ENCODE peak calls at places on chromosomes 5 and 9, in four cellular contexts. V is K562, I is H1, W is HepG2. T is an unnamed sample.
A peak's percentile ranks its signal among the peaks of the same experiment; 100 is the strongest.

GRCh38 chr5:113678202-113678601 is 164.7 kb downstream of the YTHDC2 start:
- DNase-seq in V (no peak), W (no peak), I (no peak), T (no peak)

GRCh38 chr9:111959468-111959941 is 62.9 kb downstream of the UGCG start:
- DNase-seq in I (no peak), V (peak; percentile 63), W (peak; percentile 27), T (peak; percentile 73)

GRCh38 chr9:37926737-37927590 is 23.0 kb upstream of the SLC25A51 start:
- DNase-seq in W (no peak), I (no peak), V (no peak), T (no peak)

GRCh38 chr9:127253446-127253845 is 11.1 kb upstream of the GARNL3 start:
- DNase-seq in I (no peak), W (no peak), V (no peak), T (no peak)

GRCh38 chr5:24381861-24382460 is 262.8 kb downstream of the CDH10 start:
- DNase-seq in I (no peak), V (no peak), W (no peak), T (peak; percentile 15)

GRCh38 chr5:6644841-6645240 is 11.6 kb downstream of the SRD5A1 start:
- DNase-seq in W (no peak), I (no peak), V (no peak), T (no peak)

GRCh38 chr9:107688728-107689127 is 199.2 kb upstream of the KLF4 start:
- DNase-seq in W (no peak), V (no peak), I (no peak), T (no peak)

GRCh38 chr5:113047733-113048652 is 71.4 kb downstream of the DCP2 start:
- DNase-seq in I (no peak), W (no peak), V (peak; percentile 70), T (no peak)

GRCh38 chr9:93321220-93321610 is 130.3 kb upstream of the FAM120A start:
- DNase-seq in I (no peak), V (no peak), W (no peak), T (no peak)

GRCh38 chr5:162939962-162940361 is 497.4 kb upstream of the CCNG1 start:
- DNase-seq in W (no peak), V (no peak), I (no peak), T (no peak)

GRCh38 chr5:150511641-150512367 is 3.9 kb downstream of the NDST1 start:
- DNase-seq in V (peak; percentile 67), I (no peak), W (no peak), T (peak; percentile 75)

GRCh38 chr9:88303785-88304495 is 84.3 kb upstream of the SPIN1 start:
- DNase-seq in W (no peak), I (no peak), V (peak; percentile 12), T (no peak)

GRCh38 chr9:63817622-63818518 is 1467.1 kb downstream of the FOXD4L5 start:
- DNase-seq in V (no peak), I (no peak), W (peak; percentile 10), T (no peak)

GRCh38 chr5:121027636-121028035 is 563.5 kb downstream of the PRR16 start:
- DNase-seq in W (no peak), I (no peak), V (no peak), T (no peak)

GRCh38 chr5:44807269-44807668 is 1.5 kb upstream of the MRPS30 start:
- DNase-seq in I (no peak), V (peak; percentile 28), W (no peak), T (no peak)

GRCh38 chr9:130899051-130899748 is 2.6 kb upstream of the QRFP start:
- DNase-seq in W (no peak), I (no peak), V (no peak), T (no peak)

GRCh38 chr9:124658165-124659017 is 112.7 kb downstream of the NR6A1 start:
- DNase-seq in V (peak; percentile 88), I (no peak), W (peak; percentile 76), T (peak; percentile 97)

GRCh38 chr5:87885727-87886126 is 382.9 kb downstream of the TMEM161B start:
- DNase-seq in W (no peak), V (no peak), I (no peak), T (no peak)

GRCh38 chr9:114214181-114214580 is 58.8 kb downstream of the COL27A1 start:
- DNase-seq in V (no peak), W (no peak), I (no peak), T (no peak)

GRCh38 chr5:1824903-1825841 is 24.0 kb downstream of the NDUFS6 start:
- DNase-seq in W (no peak), V (no peak), I (no peak), T (no peak)

GRCh38 chr5:9830184-9830583 is 200.0 kb upstream of the TAS2R1 start:
- DNase-seq in I (no peak), V (no peak), W (no peak), T (no peak)

GRCh38 chr5:169746147-169746694 is 109.1 kb downstream of the DOCK2 start:
- DNase-seq in V (peak; percentile 92), W (no peak), I (no peak), T (no peak)
- TF ChIP-seq PHF8 in V (no peak), W (no peak), I (no peak), T (no peak)

DNA sequence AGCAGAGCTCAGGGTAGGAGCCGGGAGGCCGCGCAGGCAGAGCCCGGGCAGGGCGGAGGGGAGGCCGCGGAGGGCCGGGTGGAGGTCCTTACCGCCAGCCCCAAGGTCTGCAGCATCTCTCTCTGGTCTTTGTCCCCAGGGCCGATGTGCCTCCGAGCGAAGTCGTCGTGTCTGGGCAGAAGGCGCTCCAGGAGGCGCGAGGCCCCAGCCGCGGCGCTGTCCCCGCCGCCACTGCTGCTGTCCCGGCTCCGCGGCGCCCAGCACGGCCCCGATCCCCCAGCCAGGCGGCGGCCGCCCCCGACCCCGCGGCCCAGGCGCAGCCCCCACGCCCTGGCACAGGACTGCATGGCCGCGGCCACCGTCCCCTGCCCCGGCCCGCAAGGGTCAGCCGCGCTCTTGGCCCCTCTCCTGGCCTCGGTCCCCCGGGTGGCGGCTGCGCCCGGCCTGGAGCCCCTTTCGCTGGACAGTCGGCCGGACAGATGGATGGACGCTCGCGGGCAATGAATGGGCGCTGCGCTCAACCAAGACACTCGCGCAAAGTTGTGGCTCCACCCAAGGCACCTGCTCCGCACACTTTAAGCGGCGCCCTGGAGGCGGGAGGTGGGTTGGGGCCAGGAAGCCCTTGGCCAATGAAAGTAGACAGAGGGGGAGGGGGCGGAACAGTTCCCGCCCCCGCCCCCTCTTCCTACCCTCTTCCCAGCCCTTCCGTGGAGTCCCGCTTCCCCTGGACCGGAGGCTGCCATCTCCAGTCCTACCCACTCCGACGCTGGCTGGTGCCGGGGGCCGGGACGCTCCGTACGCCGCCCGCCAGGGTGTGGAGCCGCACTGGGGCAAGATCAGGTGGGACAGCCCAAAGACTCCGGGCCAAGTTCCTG is at the start of gene GLDC:
- DNase-seq in V (no peak), I (peak; percentile 78), W (peak; percentile 90), T (peak; percentile 97)
- TF ChIP-seq MAFK in V (no peak), I (no peak), W (no peak), T (no peak)

GRCh38 chr5:110401881-110402280 is 324.6 kb downstream of the TMEM232 start:
- DNase-seq in W (no peak), I (no peak), V (no peak), T (no peak)
- TF ChIP-seq PHF8 in W (no peak), I (no peak), V (no peak), T (no peak)

GRCh38 chr9:119157196-119157595 is 212.0 kb downstream of the BRINP1 start:
- DNase-seq in W (no peak), I (no peak), V (no peak), T (no peak)
- TF ChIP-seq MAFK in W (no peak), I (no peak), V (no peak), T (no peak)

GRCh38 chr5:132746592-132747063 is 598 bp upstream of the CCNI2 start:
- DNase-seq in V (no peak), I (no peak), W (no peak), T (no peak)
- TF ChIP-seq PHF8 in V (no peak), I (no peak), W (no peak), T (no peak)

DNA sequence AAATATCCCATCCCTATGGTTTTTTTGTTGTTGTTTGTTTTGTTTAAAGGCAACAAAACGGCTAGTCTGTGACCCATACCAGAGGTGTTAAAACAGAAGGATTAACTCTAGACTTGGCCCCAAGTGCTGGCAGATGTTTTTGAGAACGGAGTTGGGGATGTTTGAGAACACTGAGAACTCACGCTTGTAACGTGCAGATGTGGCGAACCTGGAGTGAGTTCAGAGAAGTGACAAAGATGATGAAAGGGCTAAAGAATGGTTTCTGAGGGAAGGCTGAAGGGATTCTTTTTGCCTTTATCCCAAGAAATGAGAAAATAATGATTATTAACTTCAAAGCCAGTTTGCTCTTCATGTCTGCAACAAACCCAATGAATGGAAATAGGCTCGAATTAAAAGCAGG is 286.4 kb downstream of the ZNF608 start:
- DNase-seq in I (no peak), W (no peak), V (no peak), T (no peak)
- TF ChIP-seq MAFK in I (no peak), W (no peak), V (no peak), T (no peak)

GRCh38 chr5:119400248-119400647 is 44.4 kb downstream of the TNFAIP8 start:
- DNase-seq in I (no peak), V (peak; percentile 53), W (no peak), T (no peak)
- TF ChIP-seq PHF8 in I (no peak), V (no peak), W (no peak), T (no peak)

GRCh38 chr5:158039441-158039840 is 180.5 kb upstream of the CLINT1 start:
- DNase-seq in I (no peak), W (no peak), V (no peak), T (no peak)

GRCh38 chr5:158045696-158046095 is 186.8 kb upstream of the CLINT1 start:
- DNase-seq in W (no peak), V (no peak), I (no peak), T (no peak)

DNA sequence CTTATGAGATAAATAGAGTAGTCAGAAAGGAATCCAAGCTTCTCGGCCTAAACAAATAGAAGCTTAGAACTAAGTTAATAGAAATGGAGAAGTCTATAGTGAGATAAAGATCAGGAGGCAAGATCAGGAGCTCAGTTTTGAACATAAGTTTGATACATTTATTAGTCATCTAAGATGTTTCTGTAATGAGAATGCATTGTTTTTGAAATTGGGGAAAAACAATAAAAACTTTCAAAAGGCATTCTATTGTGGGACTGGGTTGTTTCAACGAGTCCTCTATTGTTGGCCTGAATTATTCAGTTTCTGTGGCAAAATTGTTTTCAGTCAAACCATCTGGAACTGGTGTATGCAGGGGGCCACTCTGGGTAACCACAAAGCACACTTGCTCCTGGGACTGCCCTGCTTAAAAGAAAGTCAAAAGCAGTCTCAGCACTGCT is 181.0 kb upstream of the CLINT1 start:
- DNase-seq in W (no peak), V (no peak), I (no peak), T (no peak)
- TF ChIP-seq MAFK in W (no peak), V (no peak), I (no peak), T (no peak)